ENCODE peak calls at places on chromosomes 12 and 14, in nine cellular contexts. One of them, this sample, is unnamed. For H3K36me3, the result is how much of the 10 kb centered on the place peaks cover.

GRCh38 chr12:57838594-57839302 is 7.8 kb downstream of the CTDSP2 start:
- DNase-seq in GM23338: no peak
- DNase-seq in SK-N-SH: no peak
- DNase-seq in breast epithelium: no peak
- DNase-seq in tibial nerve: no peak
- DNase-seq in mammary epithelial cell: no peak
- DNase-seq in CD8-positive, alpha-beta T cell: no peak
- DNase-seq in GM12878: no peak
- DNase-seq in body of pancreas: no peak
- DNase-seq in this sample: no peak

GRCh38 chr12:41511247-41511646 is 323.1 kb downstream of the PDZRN4 start:
- DNase-seq in GM23338: no peak
- DNase-seq in SK-N-SH: no peak
- DNase-seq in breast epithelium: no peak
- DNase-seq in tibial nerve: no peak
- DNase-seq in mammary epithelial cell: no peak
- DNase-seq in CD8-positive, alpha-beta T cell: no peak
- DNase-seq in GM12878: no peak
- DNase-seq in body of pancreas: no peak
- DNase-seq in this sample: no peak

GRCh38 chr12:95318071-95318545 is 100.5 kb downstream of the VEZT start:
- DNase-seq in GM23338: no peak
- DNase-seq in SK-N-SH: no peak
- DNase-seq in breast epithelium: no peak
- DNase-seq in tibial nerve: no peak
- DNase-seq in mammary epithelial cell: peak
- DNase-seq in CD8-positive, alpha-beta T cell: no peak
- DNase-seq in GM12878: no peak
- DNase-seq in body of pancreas: no peak
- DNase-seq in this sample: no peak

GRCh38 chr12:6851153-6851920 is at the start of gene CDCA3:
- DNase-seq in GM23338: peak
- DNase-seq in SK-N-SH: peak
- DNase-seq in breast epithelium: peak
- DNase-seq in tibial nerve: peak
- DNase-seq in mammary epithelial cell: peak
- DNase-seq in CD8-positive, alpha-beta T cell: peak
- DNase-seq in GM12878: peak
- DNase-seq in body of pancreas: peak
- DNase-seq in this sample: peak

GRCh38 chr12:46908236-46908935 is 82.6 kb upstream of the SLC38A4 start:
- DNase-seq in GM23338: no peak
- DNase-seq in SK-N-SH: no peak
- DNase-seq in breast epithelium: no peak
- DNase-seq in tibial nerve: no peak
- DNase-seq in mammary epithelial cell: peak
- DNase-seq in CD8-positive, alpha-beta T cell: no peak
- DNase-seq in GM12878: no peak
- DNase-seq in body of pancreas: no peak
- DNase-seq in this sample: no peak

GRCh38 chr12:21607701-21608100 is 3.1 kb upstream of the GYS2 start:
- DNase-seq in GM23338: peak
- DNase-seq in SK-N-SH: no peak
- DNase-seq in breast epithelium: no peak
- DNase-seq in tibial nerve: no peak
- DNase-seq in mammary epithelial cell: no peak
- DNase-seq in CD8-positive, alpha-beta T cell: no peak
- DNase-seq in GM12878: no peak
- DNase-seq in body of pancreas: no peak
- DNase-seq in this sample: no peak

GRCh38 chr14:65639216-65639615 is 226.7 kb downstream of the FUT8 start:
- DNase-seq in GM23338: no peak
- DNase-seq in SK-N-SH: no peak
- DNase-seq in breast epithelium: no peak
- DNase-seq in tibial nerve: no peak
- DNase-seq in mammary epithelial cell: peak
- DNase-seq in CD8-positive, alpha-beta T cell: no peak
- DNase-seq in GM12878: no peak
- DNase-seq in body of pancreas: no peak
- DNase-seq in this sample: no peak

GRCh38 chr12:113056631-113057488 is at the start of gene DTX1:
- DNase-seq in GM23338: peak
- DNase-seq in SK-N-SH: peak
- DNase-seq in breast epithelium: no peak
- DNase-seq in tibial nerve: no peak
- DNase-seq in mammary epithelial cell: no peak
- DNase-seq in CD8-positive, alpha-beta T cell: peak
- DNase-seq in GM12878: no peak
- DNase-seq in body of pancreas: peak
- DNase-seq in this sample: peak

GRCh38 chr14:101075801-101076413 is 172.4 kb upstream of the RTL1 start:
- DNase-seq in GM23338: no peak
- DNase-seq in SK-N-SH: no peak
- DNase-seq in breast epithelium: peak
- DNase-seq in tibial nerve: no peak
- DNase-seq in mammary epithelial cell: no peak
- DNase-seq in CD8-positive, alpha-beta T cell: peak
- DNase-seq in GM12878: no peak
- DNase-seq in body of pancreas: no peak
- DNase-seq in this sample: no peak

GRCh38 chr14:75399819-75400678 is 27.8 kb upstream of the JDP2 start:
- DNase-seq in GM23338: no peak
- DNase-seq in SK-N-SH: peak
- DNase-seq in breast epithelium: peak
- DNase-seq in tibial nerve: peak
- DNase-seq in mammary epithelial cell: peak
- DNase-seq in CD8-positive, alpha-beta T cell: no peak
- DNase-seq in GM12878: no peak
- DNase-seq in body of pancreas: peak
- DNase-seq in this sample: peak

GRCh38 chr12:104886418-104887401 is 71.4 kb downstream of the SLC41A2 start:
- DNase-seq in GM23338: no peak
- DNase-seq in SK-N-SH: no peak
- DNase-seq in breast epithelium: no peak
- DNase-seq in tibial nerve: no peak
- DNase-seq in mammary epithelial cell: no peak
- DNase-seq in CD8-positive, alpha-beta T cell: no peak
- DNase-seq in GM12878: no peak
- DNase-seq in body of pancreas: no peak
- DNase-seq in this sample: no peak

GRCh38 chr12:52865090-52865944 is 16.5 kb upstream of the KRT78 start:
- DNase-seq in GM23338: peak
- DNase-seq in SK-N-SH: peak
- DNase-seq in breast epithelium: peak
- DNase-seq in tibial nerve: peak
- DNase-seq in mammary epithelial cell: peak
- DNase-seq in CD8-positive, alpha-beta T cell: no peak
- DNase-seq in GM12878: no peak
- DNase-seq in body of pancreas: peak
- DNase-seq in this sample: peak

GRCh38 chr12:100404769-100405407 is 48.0 kb downstream of the SLC17A8 start:
- DNase-seq in GM23338: peak
- DNase-seq in SK-N-SH: peak
- DNase-seq in breast epithelium: no peak
- DNase-seq in tibial nerve: no peak
- DNase-seq in mammary epithelial cell: peak
- DNase-seq in CD8-positive, alpha-beta T cell: no peak
- DNase-seq in GM12878: peak
- DNase-seq in body of pancreas: peak
- DNase-seq in this sample: peak

GRCh38 chr12:103827800-103828440 is 13.1 kb downstream of the NT5DC3 start:
- DNase-seq in GM23338: no peak
- DNase-seq in SK-N-SH: no peak
- DNase-seq in breast epithelium: no peak
- DNase-seq in tibial nerve: no peak
- DNase-seq in mammary epithelial cell: peak
- DNase-seq in CD8-positive, alpha-beta T cell: no peak
- DNase-seq in GM12878: no peak
- DNase-seq in body of pancreas: no peak
- DNase-seq in this sample: no peak

GRCh38 chr12:65490193-65490592 is 211.7 kb downstream of the MSRB3 start:
- DNase-seq in GM23338: no peak
- DNase-seq in SK-N-SH: no peak
- DNase-seq in breast epithelium: no peak
- DNase-seq in tibial nerve: no peak
- DNase-seq in mammary epithelial cell: peak
- DNase-seq in CD8-positive, alpha-beta T cell: no peak
- DNase-seq in GM12878: no peak
- DNase-seq in body of pancreas: no peak
- DNase-seq in this sample: no peak

GRCh38 chr12:90938451-90938850 is 16.5 kb downstream of the CCER1 start:
- DNase-seq in GM23338: no peak
- DNase-seq in SK-N-SH: no peak
- DNase-seq in breast epithelium: no peak
- DNase-seq in tibial nerve: no peak
- DNase-seq in mammary epithelial cell: peak
- DNase-seq in CD8-positive, alpha-beta T cell: no peak
- DNase-seq in GM12878: no peak
- DNase-seq in body of pancreas: no peak
- DNase-seq in this sample: no peak

GRCh38 chr12:107591095-107591375 is 94.6 kb upstream of the PWP1 start:
- DNase-seq in GM23338: no peak
- DNase-seq in SK-N-SH: no peak
- DNase-seq in breast epithelium: no peak
- DNase-seq in tibial nerve: no peak
- DNase-seq in mammary epithelial cell: no peak
- DNase-seq in CD8-positive, alpha-beta T cell: no peak
- DNase-seq in GM12878: no peak
- DNase-seq in body of pancreas: no peak
- DNase-seq in this sample: no peak
- H3K36me3 ChIP-seq in GM23338: under half
- H3K36me3 ChIP-seq in SK-N-SH: under half
- H3K36me3 ChIP-seq in breast epithelium: under half
- H3K36me3 ChIP-seq in tibial nerve: under half
- H3K36me3 ChIP-seq in mammary epithelial cell: under half
- H3K36me3 ChIP-seq in CD8-positive, alpha-beta T cell: under half
- H3K36me3 ChIP-seq in GM12878: under half
- H3K36me3 ChIP-seq in body of pancreas: under half
- H3K36me3 ChIP-seq in this sample: under half

DNA sequence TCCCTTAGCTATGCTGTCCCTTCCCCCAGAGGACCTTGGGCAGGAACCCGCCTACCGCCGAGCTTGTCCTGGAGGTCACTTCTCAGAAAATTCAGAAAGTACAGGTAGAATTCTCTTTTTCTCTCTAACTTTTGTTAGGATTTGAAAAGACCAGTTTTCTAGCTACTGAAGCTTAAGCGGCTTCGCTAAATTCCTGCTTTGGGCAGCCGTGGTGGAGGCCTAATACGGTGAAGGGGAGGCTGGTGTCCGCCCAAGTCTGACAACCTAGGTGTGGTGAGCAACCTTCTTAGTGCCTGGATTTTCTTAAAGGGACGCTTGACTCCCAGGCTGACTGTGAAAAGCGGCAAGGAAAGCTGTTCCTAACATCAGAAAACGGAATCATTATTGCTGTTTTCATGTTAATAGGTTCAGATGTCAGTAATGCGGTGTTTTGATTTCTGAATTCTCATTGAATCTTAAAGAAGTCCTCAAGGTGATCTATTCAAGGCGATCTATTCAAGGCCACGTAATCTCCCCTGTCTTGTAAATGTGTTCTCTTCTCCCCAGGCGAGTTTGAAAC is 835 bp downstream of the FGD4 start:
- DNase-seq in GM23338: peak
- DNase-seq in SK-N-SH: peak
- DNase-seq in breast epithelium: no peak
- DNase-seq in tibial nerve: no peak
- DNase-seq in mammary epithelial cell: peak
- DNase-seq in CD8-positive, alpha-beta T cell: no peak
- DNase-seq in GM12878: no peak
- DNase-seq in body of pancreas: no peak
- DNase-seq in this sample: peak
- H3K27ac ChIP-seq in GM23338: peak
- H3K27ac ChIP-seq in SK-N-SH: no peak
- H3K27ac ChIP-seq in breast epithelium: peak
- H3K27ac ChIP-seq in tibial nerve: peak
- H3K27ac ChIP-seq in mammary epithelial cell: peak
- H3K27ac ChIP-seq in CD8-positive, alpha-beta T cell: no peak
- H3K27ac ChIP-seq in GM12878: no peak
- H3K27ac ChIP-seq in body of pancreas: peak
- H3K27ac ChIP-seq in this sample: peak

DNA sequence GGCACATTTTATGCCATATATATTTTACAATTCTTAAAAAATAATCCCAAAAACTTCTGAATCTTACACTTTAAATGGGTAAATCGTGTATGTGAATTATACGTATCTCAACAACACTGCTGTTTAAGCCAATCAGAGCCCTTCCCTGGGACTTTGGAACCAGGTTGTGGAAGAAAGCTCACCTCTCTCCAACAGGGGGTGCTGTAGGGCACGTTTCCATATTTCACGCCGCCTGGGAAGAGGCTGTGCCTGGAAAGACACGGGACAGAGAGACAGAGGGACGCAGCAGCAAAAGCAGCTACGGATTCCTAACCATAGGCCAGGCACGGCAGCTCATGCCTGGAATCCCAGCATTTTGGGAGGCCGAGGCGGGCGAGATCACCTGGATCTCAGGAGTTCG is 29.4 kb upstream of the FBRSL1 start:
- DNase-seq in GM23338: peak
- DNase-seq in SK-N-SH: no peak
- DNase-seq in breast epithelium: no peak
- DNase-seq in tibial nerve: no peak
- DNase-seq in mammary epithelial cell: no peak
- DNase-seq in CD8-positive, alpha-beta T cell: no peak
- DNase-seq in GM12878: no peak
- DNase-seq in body of pancreas: no peak
- DNase-seq in this sample: peak
- TF ChIP-seq CTCF in GM23338: peak
- TF ChIP-seq CTCF in SK-N-SH: peak
- TF ChIP-seq CTCF in breast epithelium: no peak
- TF ChIP-seq CTCF in tibial nerve: no peak
- TF ChIP-seq CTCF in mammary epithelial cell: peak
- TF ChIP-seq CTCF in CD8-positive, alpha-beta T cell: no peak
- TF ChIP-seq CTCF in GM12878: peak
- TF ChIP-seq CTCF in body of pancreas: peak
- TF ChIP-seq CTCF in this sample: peak

GRCh38 chr12:48151103-48151771 is 6.1 kb downstream of the ASB8 start:
- DNase-seq in GM23338: no peak
- DNase-seq in SK-N-SH: no peak
- DNase-seq in breast epithelium: no peak
- DNase-seq in tibial nerve: no peak
- DNase-seq in mammary epithelial cell: no peak
- DNase-seq in CD8-positive, alpha-beta T cell: no peak
- DNase-seq in GM12878: no peak
- DNase-seq in body of pancreas: no peak
- DNase-seq in this sample: no peak
- H3K36me3 ChIP-seq in GM23338: under half
- H3K36me3 ChIP-seq in SK-N-SH: under half
- H3K36me3 ChIP-seq in breast epithelium: under half
- H3K36me3 ChIP-seq in tibial nerve: half or more
- H3K36me3 ChIP-seq in mammary epithelial cell: under half
- H3K36me3 ChIP-seq in CD8-positive, alpha-beta T cell: under half
- H3K36me3 ChIP-seq in GM12878: under half
- H3K36me3 ChIP-seq in body of pancreas: under half
- H3K36me3 ChIP-seq in this sample: half or more

GRCh38 chr12:48767521-48767920 is 21.4 kb downstream of the ADCY6 start:
- DNase-seq in GM23338: no peak
- DNase-seq in SK-N-SH: no peak
- DNase-seq in breast epithelium: no peak
- DNase-seq in tibial nerve: no peak
- DNase-seq in mammary epithelial cell: no peak
- DNase-seq in CD8-positive, alpha-beta T cell: no peak
- DNase-seq in GM12878: no peak
- DNase-seq in body of pancreas: no peak
- DNase-seq in this sample: no peak
- H3K27ac ChIP-seq in GM23338: no peak
- H3K27ac ChIP-seq in SK-N-SH: no peak
- H3K27ac ChIP-seq in breast epithelium: no peak
- H3K27ac ChIP-seq in tibial nerve: peak
- H3K27ac ChIP-seq in mammary epithelial cell: no peak
- H3K27ac ChIP-seq in CD8-positive, alpha-beta T cell: no peak
- H3K27ac ChIP-seq in GM12878: no peak
- H3K27ac ChIP-seq in body of pancreas: no peak
- H3K27ac ChIP-seq in this sample: no peak

This sample was measured in WERI-Rb-1.